ENCODE peak calls at places on chromosomes 2 and 18, in nine cellular contexts. G is NCI-H345, I is GOT3, S is cardiac muscle cell, E is left lung, C is astrocyte, U is NCI-H1092, J is prostate gland, D is chondrocyte. B is an unnamed sample.

GRCh38 chr2:2850218-2850850 is 519.3 kb upstream of the MYT1L start:
- DNase-seq in G (peak), I (no peak), S (no peak), E (no peak), C (no peak), U (peak), J (no peak), D (no peak), B (no peak)

GRCh38 chr2:230439590-230439989 is 23.6 kb downstream of the SP100 start:
- DNase-seq in G (no peak), I (no peak), S (no peak), E (no peak), C (peak), U (no peak), J (no peak), D (no peak), B (no peak)

GRCh38 chr2:217742276-217742675 is 260.5 kb downstream of the TNS1 start:
- DNase-seq in G (no peak), I (no peak), S (no peak), E (no peak), C (no peak), U (no peak), J (no peak), D (no peak), B (no peak)

GRCh38 chr2:84395819-84396218 is 63.3 kb downstream of the SUCLG1 start:
- DNase-seq in G (no peak), I (no peak), S (peak), E (no peak), C (peak), U (no peak), J (no peak), D (no peak), B (no peak)

GRCh38 chr18:12038082-12038660 is 55.5 kb upstream of the ANKRD62 start:
- DNase-seq in G (no peak), I (no peak), S (peak), E (peak), C (peak), U (no peak), J (no peak), D (no peak), B (no peak)

GRCh38 chr2:238166391-238167343 is 7.9 kb downstream of the ERFE start:
- DNase-seq in G (no peak), I (no peak), S (no peak), E (no peak), C (no peak), U (no peak), J (no peak), D (peak), B (no peak)

GRCh38 chr2:181790716-181791649 is 100.5 kb upstream of the ITPRID2 start:
- DNase-seq in G (no peak), I (no peak), S (peak), E (no peak), C (peak), U (no peak), J (no peak), D (no peak), B (no peak)

GRCh38 chr2:126858013-126858412 is 40.7 kb upstream of the TEX51 start:
- DNase-seq in G (no peak), I (no peak), S (no peak), E (no peak), C (no peak), U (no peak), J (no peak), D (no peak), B (no peak)

B was measured in NCI-H1930.